ENCODE peak calls at places on chromosome 16, in ten cellular contexts. K is fibroblast of pulmonary artery, F is cerebellar cortex, I is fibroblast of lung, H is D721Med, Y is mesenteric fat pad, S is iPS-NIHi11, U is NCI-H345, W is B cell, C is EL. E is an unnamed sample.

GRCh38 chr16:30621765-30622164 is 11.6 kb upstream of the ZNF689 start:
- DNase-seq in K (no peak), F (no peak), I (no peak), H (no peak), Y (no peak), S (no peak), U (no peak), W (no peak), C (peak; percentile 41), E (no peak)

GRCh38 chr16:79997257-79997656 is 396.7 kb upstream of the MAF start:
- DNase-seq in K (peak; percentile 13), F (no peak), I (peak; percentile 10), H (no peak), Y (no peak), S (peak; percentile 38), U (no peak), W (no peak), C (peak; percentile 36), E (no peak)

GRCh38 chr16:4021070-4021779 is 95.0 kb downstream of the ADCY9 start:
- DNase-seq in K (no peak), F (peak; percentile 39), I (no peak), H (no peak), Y (no peak), S (no peak), U (peak; percentile 95), W (peak; percentile 13), C (no peak), E (no peak)

GRCh38 chr16:3592559-3592958 is 15.4 kb upstream of the NLRC3 start:
- DNase-seq in K (no peak), F (no peak), I (no peak), H (no peak), Y (no peak), S (no peak), U (no peak), W (no peak), C (no peak), E (no peak)

GRCh38 chr16:57372372-57373116 is at the start of gene CX3CL1:
- DNase-seq in K (peak; percentile 50), F (peak; percentile 16), I (no peak), H (no peak), Y (no peak), S (peak; percentile 48), U (no peak), W (no peak), C (peak; percentile 42), E (peak; percentile 85)

GRCh38 chr16:55240933-55241332 is 83.1 kb upstream of the IRX6 start:
- DNase-seq in K (no peak), F (no peak), I (no peak), H (no peak), Y (no peak), S (peak; percentile 17), U (no peak), W (no peak), C (no peak), E (no peak)

GRCh38 chr16:86509759-86510464 is 415 bp upstream of the FOXF1 start:
- DNase-seq in K (peak; percentile 66), F (no peak), I (peak; percentile 96), H (no peak), Y (no peak), S (peak; percentile 81), U (no peak), W (no peak), C (peak; percentile 91), E (no peak)

GRCh38 chr16:11101695-11102522 is 154.1 kb downstream of the SOCS1 start:
- DNase-seq in K (peak; percentile 90), F (no peak), I (peak; percentile 88), H (no peak), Y (no peak), S (no peak), U (no peak), W (no peak), C (no peak), E (no peak)

GRCh38 chr16:19578378-19578851 is 22.9 kb downstream of the VPS35L start:
- DNase-seq in K (peak; percentile 79), F (no peak), I (no peak), H (no peak), Y (no peak), S (no peak), U (no peak), W (no peak), C (no peak), E (no peak)

E was measured in tibial artery.